ENCODE peak calls at places on chromosomes 6 and 20, in ten cellular contexts. F, S, I, V, Y, P, D, N, R and T are unnamed samples.

GRCh38 chr6:33586108-33586640 is 6.1 kb upstream of the BAK1 start:
- DNase-seq in F (no peak), S (no peak), I (no peak), V (no peak), Y (no peak), P (no peak), D (no peak), N (no peak), R (no peak), T (no peak)

GRCh38 chr6:190596-191395 is 101.5 kb upstream of the DUSP22 start:
- DNase-seq in F (no peak), S (no peak), I (no peak), V (peak; percentile 61), Y (no peak), P (no peak), D (no peak), N (no peak), R (no peak), T (no peak)

GRCh38 chr20:44017905-44018683 is 103.4 kb downstream of the TOX2 start:
- DNase-seq in F (no peak), S (peak; percentile 58), I (no peak), V (no peak), Y (peak; percentile 61), P (no peak), D (peak; percentile 41), N (peak; percentile 92), R (peak; percentile 77), T (no peak)

GRCh38 chr6:22133352-22133751 is 163.5 kb downstream of the PRL start:
- DNase-seq in F (no peak), S (no peak), I (no peak), V (no peak), Y (no peak), P (no peak), D (no peak), N (no peak), R (no peak), T (no peak)

GRCh38 chr6:129131282-129131681 is 248.3 kb downstream of the LAMA2 start:
- DNase-seq in F (peak; percentile 60), S (no peak), I (no peak), V (no peak), Y (no peak), P (no peak), D (no peak), N (peak; percentile 59), R (no peak), T (no peak)

GRCh38 chr6:118371955-118372354 is 176.1 kb upstream of the PLN start:
- DNase-seq in F (no peak), S (no peak), I (no peak), V (no peak), Y (no peak), P (no peak), D (no peak), N (no peak), R (no peak), T (no peak)

GRCh38 chr20:24692429-24693190 is 223.2 kb downstream of the SYNDIG1 start:
- DNase-seq in F (no peak), S (no peak), I (no peak), V (no peak), Y (peak; percentile 1), P (no peak), D (no peak), N (no peak), R (no peak), T (no peak)

GRCh38 chr20:54633903-54634302 is 158.5 kb downstream of the DOK5 start:
- DNase-seq in F (no peak), S (no peak), I (no peak), V (peak; percentile 8), Y (no peak), P (no peak), D (no peak), N (no peak), R (no peak), T (no peak)